ENCODE peak calls at places on chromosomes 1 and 21, in six cellular contexts. L is HFFc6, V is GM13976, I is left ventricle myocardium inferior, N is cardiac fibroblast, S is Calu3. C is an unnamed sample.

GRCh38 chr21:31612889-31613785 is 46.4 kb upstream of the SOD1 start:
- DNase-seq in I (no peak), L (no peak), V (no peak), S (no peak), N (peak; percentile 7), C (no peak)

GRCh38 chr1:33460947-33461629 is 11.4 kb upstream of the ZSCAN20 start:
- DNase-seq in N (no peak), L (no peak), V (peak; percentile 65), I (peak; percentile 55), S (no peak), C (peak; percentile 68)

GRCh38 chr1:55313903-55314302 is 98.7 kb upstream of the USP24 start:
- DNase-seq in V (no peak), N (peak; percentile 45), I (no peak), S (no peak), L (no peak), C (no peak)

GRCh38 chr1:97105531-97105930 is 383.9 kb downstream of the PTBP2 start:
- DNase-seq in S (no peak), I (no peak), N (peak; percentile 25), L (peak; percentile 4), V (no peak), C (no peak)

GRCh38 chr1:112239953-112240352 is 156.1 kb upstream of the CTTNBP2NL start:
- DNase-seq in N (no peak), L (no peak), V (no peak), S (no peak), I (no peak), C (no peak)

GRCh38 chr1:203559523-203559922 is 65.6 kb downstream of the OPTC start:
- DNase-seq in L (peak; percentile 91), I (no peak), V (no peak), N (peak; percentile 90), S (no peak), C (no peak)

GRCh38 chr1:8373547-8374270 is 55.8 kb downstream of the SLC45A1 start:
- DNase-seq in I (peak; percentile 77), N (peak; percentile 84), L (peak; percentile 85), S (no peak), V (no peak), C (no peak)

GRCh38 chr1:22709891-22710687 is 550 bp upstream of the EPHB2 start:
- DNase-seq in N (peak; percentile 64), L (peak; percentile 44), V (no peak), I (peak; percentile 65), S (peak; percentile 58), C (peak; percentile 50)

GRCh38 chr1:21289700-21290545 is at the start of gene ECE1:
- DNase-seq in N (no peak), I (peak; percentile 56), S (peak; percentile 50), L (no peak), V (peak; percentile 62), C (peak; percentile 60)

GRCh38 chr1:69569983-69570755 is 2.4 kb downstream of the LRRC7 start:
- DNase-seq in V (no peak), L (no peak), I (no peak), S (no peak), N (no peak), C (no peak)

GRCh38 chr1:25439287-25439686 is 8.6 kb downstream of the MACO1 start:
- DNase-seq in V (no peak), L (no peak), N (no peak), S (no peak), I (no peak), C (no peak)

GRCh38 chr1:25443030-25443699 is 12.5 kb downstream of the MACO1 start:
- DNase-seq in N (no peak), V (no peak), S (no peak), I (no peak), L (no peak), C (no peak)

GRCh38 chr1:25447547-25447946 is 16.9 kb downstream of the MACO1 start:
- DNase-seq in S (no peak), N (no peak), V (peak; percentile 50), I (no peak), L (no peak), C (peak; percentile 53)

GRCh38 chr1:25437672-25438071 is 7.0 kb downstream of the MACO1 start:
- DNase-seq in I (no peak), N (no peak), L (no peak), V (no peak), S (no peak), C (no peak)

DNA sequence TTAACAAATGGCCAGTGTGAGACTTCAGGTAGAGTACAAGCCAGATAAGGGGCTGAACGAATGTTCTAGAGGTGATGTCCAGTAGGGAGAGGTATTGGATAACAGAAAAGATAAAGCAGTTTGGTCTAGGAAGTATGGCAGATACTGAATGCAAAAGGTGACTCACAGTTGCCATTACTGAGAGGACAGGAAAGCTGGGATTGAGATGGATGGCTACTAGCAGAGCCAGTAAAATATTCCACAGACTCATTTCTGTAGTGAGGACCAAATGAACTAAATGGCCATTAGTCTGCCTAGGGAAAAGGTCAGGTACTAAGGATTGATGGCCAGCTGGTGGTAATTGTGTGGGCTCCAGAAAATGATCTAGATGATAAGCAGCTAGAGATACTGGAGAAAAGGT is 11.5 kb downstream of the MACO1 start:
- DNase-seq in S (no peak), N (peak; percentile 28), V (no peak), L (peak; percentile 38), I (no peak), C (no peak)
- TF ChIP-seq CTCF in S (no peak), N (no peak), V (no peak), L (peak; percentile 17), I (no peak), C (no peak)

GRCh38 chr1:56983484-56983883 is 17.7 kb upstream of the C8B start:
- DNase-seq in V (no peak), N (no peak), L (no peak), I (no peak), S (no peak), C (no peak)

GRCh38 chr1:56977910-56978309 is 12.1 kb upstream of the C8B start:
- DNase-seq in V (no peak), L (no peak), I (no peak), S (no peak), N (no peak), C (no peak)

GRCh38 chr1:56975446-56975845 is 9.6 kb upstream of the C8B start:
- DNase-seq in L (no peak), V (no peak), S (no peak), I (no peak), N (no peak), C (no peak)

GRCh38 chr1:56973898-56974752 is 8.3 kb upstream of the C8B start:
- DNase-seq in V (no peak), N (no peak), S (no peak), I (no peak), L (no peak), C (no peak)

DNA sequence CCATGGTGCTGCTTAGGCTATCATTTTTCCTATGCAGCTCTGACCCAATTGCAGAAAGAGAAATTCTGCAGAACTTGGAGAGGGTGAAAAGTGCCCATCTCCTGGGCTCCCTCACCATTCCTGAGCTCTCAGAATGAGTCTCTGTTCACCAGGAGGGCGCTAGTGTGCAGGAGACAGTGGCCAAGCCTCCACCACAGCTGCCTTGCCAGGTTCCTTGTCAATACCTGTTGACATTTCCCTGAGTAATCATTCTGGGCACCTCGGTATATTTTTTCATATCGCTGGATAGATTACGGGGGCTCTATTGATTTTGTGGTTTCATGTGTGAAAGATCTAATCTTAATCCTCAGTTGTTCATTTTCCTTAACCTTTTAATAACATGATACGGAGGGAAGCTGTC is 13.0 kb upstream of the C8B start:
- DNase-seq in L (no peak), V (no peak), N (no peak), S (no peak), I (no peak), C (no peak)
- TF ChIP-seq CTCF in L (no peak), V (no peak), N (no peak), S (no peak), I (no peak), C (no peak)

GRCh38 chr1:93763981-93764750 is 82.5 kb upstream of the BCAR3 start:
- DNase-seq in S (no peak), L (no peak), N (no peak), I (no peak), V (no peak), C (no peak)

GRCh38 chr1:93753766-93754763 is 72.4 kb upstream of the BCAR3 start:
- DNase-seq in N (peak; percentile 98), L (peak; percentile 90), V (no peak), S (no peak), I (no peak), C (no peak)

GRCh38 chr1:93756656-93757055 is 75.0 kb upstream of the BCAR3 start:
- DNase-seq in L (no peak), S (no peak), V (no peak), N (peak; percentile 43), I (no peak), C (no peak)

DNA sequence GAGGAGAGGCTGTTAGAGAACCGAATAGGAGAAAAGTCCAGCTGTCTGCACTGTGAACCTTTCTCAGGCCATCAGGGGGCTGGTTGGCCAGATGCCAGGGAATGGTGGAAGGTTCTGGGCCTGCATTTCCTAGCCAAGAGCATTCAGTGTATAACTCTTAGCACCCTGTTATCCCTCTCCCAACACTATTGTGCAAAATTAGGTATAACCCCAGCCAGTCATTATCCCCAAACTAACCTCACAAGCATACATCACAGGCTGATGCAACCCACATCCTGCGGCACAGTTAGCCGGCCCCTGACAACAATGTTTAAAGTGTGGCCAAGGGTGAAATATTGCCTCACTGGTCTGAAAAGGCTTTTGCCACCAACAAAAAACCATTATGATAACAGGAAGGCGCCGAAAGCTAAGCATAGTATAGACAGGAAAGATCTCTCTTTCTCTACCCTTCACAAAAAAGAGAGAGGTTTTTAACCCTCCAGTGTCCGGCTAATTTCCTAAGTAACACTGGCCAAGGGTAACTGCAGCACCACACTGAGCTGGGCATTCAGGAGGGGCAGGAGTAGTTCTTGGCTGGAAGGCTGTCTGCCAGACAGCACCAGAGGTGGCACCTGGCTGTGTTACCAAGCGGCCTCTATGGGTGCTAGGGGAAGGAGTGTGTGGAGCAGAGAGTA is 77.3 kb upstream of the BCAR3 start:
- DNase-seq in V (no peak), N (peak; percentile 93), I (no peak), L (no peak), S (peak; percentile 51), C (no peak)
- TF ChIP-seq CTCF in V (no peak), N (peak; percentile 14), I (no peak), L (no peak), S (no peak), C (no peak)

GRCh38 chr1:234578735-234579134 is 31.2 kb downstream of the IRF2BP2 start:
- DNase-seq in L (no peak), S (no peak), N (no peak), I (no peak), V (no peak), C (no peak)
- TF ChIP-seq CTCF in L (no peak), S (no peak), N (no peak), I (no peak), V (no peak), C (no peak)

GRCh38 chr21:42258150-42258884 is 39.4 kb downstream of the ABCG1 start:
- DNase-seq in I (peak; percentile 68), N (peak; percentile 73), S (peak; percentile 68), V (peak; percentile 91), L (peak; percentile 10), C (peak; percentile 88)
- TF ChIP-seq CTCF in I (peak; percentile 82), N (peak; percentile 88), S (peak; percentile 56), V (peak; percentile 86), L (peak; percentile 78), C (peak; percentile 91)

DNA sequence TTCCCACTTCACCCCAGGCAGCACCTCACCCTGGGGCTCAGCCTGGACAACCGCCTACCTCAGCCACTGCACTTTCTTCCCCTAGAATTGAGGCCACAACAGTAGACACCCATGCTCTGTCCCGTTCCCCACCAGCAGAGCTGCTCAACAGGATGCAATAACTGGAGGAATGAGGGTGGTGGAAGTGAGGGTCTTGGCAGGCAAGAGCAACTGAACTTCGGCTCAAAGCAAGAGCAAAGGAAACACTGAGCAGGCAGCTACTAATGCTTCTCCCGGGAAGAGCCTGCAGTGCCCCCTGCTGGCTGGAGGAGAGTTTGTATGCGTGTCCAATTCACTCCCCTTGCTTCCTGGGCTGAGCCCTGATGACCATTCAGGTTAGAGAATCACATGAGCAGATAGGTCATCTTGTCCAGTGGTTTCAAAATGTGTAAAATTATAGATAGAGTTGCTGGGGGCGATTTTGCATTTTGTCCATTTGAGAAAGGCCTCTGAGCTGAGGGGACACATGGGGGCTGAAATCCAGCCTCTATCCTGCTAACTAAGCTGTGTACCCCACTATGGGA is 13.9 kb downstream of the NT5C1A start:
- DNase-seq in V (peak; percentile 76), N (peak; percentile 84), L (peak; percentile 45), S (peak; percentile 66), I (peak; percentile 62), C (peak; percentile 74)
- TF ChIP-seq CTCF in V (peak; percentile 76), N (peak; percentile 81), L (peak; percentile 90), S (peak; percentile 75), I (peak; percentile 74), C (peak; percentile 86)

C was measured in GM20000.